ENCODE peak calls at places on chromosomes 11 and 22, in six cellular contexts. J is tibial artery, Q is heart left ventricle, D is kidney, W is OCI-LY7, Z is PC-3. U is an unnamed sample.

GRCh38 chr11:99766816-99767215 is 746.1 kb downstream of the CNTN5 start:
- DNase-seq in D (no peak), W (no peak), Q (no peak), Z (no peak), J (no peak), U (no peak)

GRCh38 chr11:134506046-134506445 is 94.0 kb upstream of the B3GAT1 start:
- DNase-seq in W (no peak), Z (no peak), D (no peak), J (no peak), Q (no peak), U (no peak)

GRCh38 chr11:125214466-125215204 is 50.1 kb downstream of the PKNOX2 start:
- DNase-seq in W (no peak), Z (no peak), D (peak; percentile 73), Q (peak; percentile 61), J (no peak), U (no peak)

GRCh38 chr11:110710520-110711381 is 1.5 kb downstream of the ARHGAP20 start:
- DNase-seq in Z (no peak), W (no peak), J (peak; percentile 73), Q (peak; percentile 20), D (peak; percentile 69), U (peak; percentile 76)

GRCh38 chr11:17531818-17532131 is 12.4 kb downstream of the USH1C start:
- DNase-seq in J (no peak), D (no peak), Z (no peak), W (no peak), Q (no peak), U (no peak)

GRCh38 chr22:49959782-49960158 is 802 bp upstream of the PIM3 start:
- DNase-seq in Z (peak; percentile 69), W (no peak), J (peak; percentile 79), Q (no peak), D (no peak), U (no peak)

GRCh38 chr11:62883677-62884076 is 3.0 kb downstream of the SLC3A2 start:
- DNase-seq in Z (no peak), Q (no peak), D (no peak), W (no peak), J (no peak), U (no peak)

GRCh38 chr11:97269527-97269926 is 879.7 kb downstream of the JRKL start:
- DNase-seq in Q (no peak), J (no peak), Z (peak; percentile 33), D (no peak), W (no peak), U (no peak)

GRCh38 chr11:70871881-70872280 is 380.5 kb downstream of the SHANK2 start:
- DNase-seq in Z (no peak), W (no peak), Q (no peak), J (no peak), D (peak; percentile 30), U (no peak)

GRCh38 chr11:112852141-112852853 is 108.9 kb upstream of the NCAM1 start:
- DNase-seq in W (no peak), Z (peak; percentile 28), D (no peak), J (no peak), Q (no peak), U (no peak)

GRCh38 chr11:20835561-20835960 is 166.2 kb downstream of the NELL1 start:
- DNase-seq in Q (no peak), Z (no peak), D (no peak), J (no peak), W (no peak), U (no peak)

GRCh38 chr11:56331861-56332491 is 13.9 kb upstream of the OR8K1 start:
- DNase-seq in J (no peak), Z (no peak), W (no peak), Q (no peak), D (peak; percentile 67), U (peak; percentile 68)

GRCh38 chr11:32154275-32154674 is 63.4 kb downstream of the RCN1 start:
- DNase-seq in W (no peak), Z (peak; percentile 51), Q (no peak), D (no peak), J (no peak), U (no peak)

GRCh38 chr11:11279956-11280689 is 72.9 kb downstream of the CSNK2A3 start:
- DNase-seq in Q (no peak), Z (peak; percentile 53), D (no peak), J (no peak), W (peak; percentile 43), U (no peak)

GRCh38 chr11:123653997-123654565 is 343 bp downstream of the SCN3B start:
- DNase-seq in Q (peak; percentile 59), W (no peak), Z (peak; percentile 16), J (no peak), D (peak; percentile 89), U (peak; percentile 86)

GRCh38 chr11:16856022-16856471 is 117.6 kb downstream of the C11orf58 start:
- DNase-seq in Q (peak; percentile 50), Z (no peak), D (no peak), W (no peak), J (no peak), U (no peak)

GRCh38 chr22:45597460-45598192 is 74.0 kb upstream of the ATXN10 start:
- DNase-seq in W (no peak), D (peak; percentile 60), J (no peak), Q (no peak), Z (peak; percentile 22), U (peak; percentile 67)

GRCh38 chr22:44689173-44689572 is 12.8 kb upstream of the PRR5 start:
- DNase-seq in J (no peak), Z (no peak), Q (no peak), D (no peak), W (no peak), U (no peak)

GRCh38 chr11:34266090-34266912 is 91.5 kb downstream of the ABTB2 start:
- DNase-seq in Q (no peak), W (no peak), Z (peak; percentile 78), J (peak; percentile 80), D (no peak), U (no peak)

GRCh38 chr11:67370351-67371076 is 2.9 kb downstream of the CLCF1 start:
- DNase-seq in Z (no peak), J (no peak), D (no peak), Q (no peak), W (no peak), U (no peak)

GRCh38 chr22:44594951-44595350 is 96.9 kb upstream of the RTL6 start:
- DNase-seq in Q (no peak), Z (no peak), W (no peak), J (no peak), D (no peak), U (no peak)

GRCh38 chr11:69899957-69900821 is 81.0 kb upstream of the FGF3 start:
- DNase-seq in Z (peak; percentile 14), Q (no peak), W (no peak), J (no peak), D (peak; percentile 87), U (peak; percentile 75)

GRCh38 chr11:77031599-77031998 is 2.6 kb upstream of the B3GNT6 start:
- DNase-seq in Z (no peak), Q (no peak), W (no peak), J (no peak), D (no peak), U (no peak)

GRCh38 chr22:35892192-35892591 is 136.4 kb downstream of the RBFOX2 start:
- DNase-seq in Z (peak; percentile 54), J (no peak), D (no peak), W (no peak), Q (no peak), U (no peak)
- H3K27ac ChIP-seq in Z (no peak overlapping the region), J (peak overlapping the region; percentile 22), D (no peak overlapping the region), W (peak overlapping the region; percentile 73), Q (peak overlapping the region; percentile 89), U (no peak overlapping the region)

GRCh38 chr11:116413861-116414260 is 358.9 kb downstream of the BUD13 start:
- DNase-seq in Q (no peak), W (no peak), D (no peak), Z (no peak), J (no peak), U (no peak)
- H3K4me1 ChIP-seq in Q (no peaks in the 10 kb centered on the region), W (no peaks in the 10 kb centered on the region), D (no peaks in the 10 kb centered on the region), Z (peaks cover 4% of the 10 kb centered on the region), J (no peaks in the 10 kb centered on the region), U (no peaks in the 10 kb centered on the region)

GRCh38 chr11:63937713-63938480 is 905 bp upstream of the NAA40 start:
- DNase-seq in Z (peak; percentile 51), Q (no peak), D (no peak), J (no peak), W (peak; percentile 78), U (no peak)
- TF ChIP-seq CTCF in Z (no peak), Q (no peak), D (no peak), J (no peak), W (peak; percentile 42), U (no peak)

GRCh38 chr22:36405221-36405631 is 17.5 kb upstream of the MYH9 start:
- DNase-seq in J (no peak), W (peak; percentile 55), Q (no peak), Z (no peak), D (no peak), U (no peak)

GRCh38 chr22:36406721-36407120 is 19.0 kb upstream of the MYH9 start:
- DNase-seq in D (no peak), W (no peak), J (no peak), Z (no peak), Q (no peak), U (no peak)

GRCh38 chr22:36405671-36406070 is 17.9 kb upstream of the MYH9 start:
- DNase-seq in J (peak; percentile 70), Z (peak; percentile 37), D (no peak), Q (peak; percentile 43), W (peak; percentile 88), U (peak; percentile 81)

GRCh38 chr22:36404436-36404835 is 16.7 kb upstream of the MYH9 start:
- DNase-seq in J (no peak), D (no peak), Q (no peak), W (no peak), Z (no peak), U (no peak)

GRCh38 chr22:36406139-36406538 is 18.4 kb upstream of the MYH9 start:
- DNase-seq in J (no peak), D (no peak), Z (no peak), Q (no peak), W (no peak), U (no peak)
- H3K27ac ChIP-seq in J (no peak overlapping the region), D (no peak overlapping the region), Z (no peak overlapping the region), Q (no peak overlapping the region), W (peak overlapping the region; percentile 92), U (peak overlapping the region; percentile 33)

GRCh38 chr11:9681583-9682372 is 17.9 kb downstream of the SWAP70 start:
- DNase-seq in W (peak; percentile 59), D (no peak), J (no peak), Z (no peak), Q (no peak), U (no peak)

GRCh38 chr11:9680028-9680427 is 16.2 kb downstream of the SWAP70 start:
- DNase-seq in Z (no peak), J (no peak), W (no peak), Q (no peak), D (no peak), U (no peak)

GRCh38 chr11:9678576-9678975 is 14.7 kb downstream of the SWAP70 start:
- DNase-seq in Z (no peak), D (no peak), Q (no peak), J (no peak), W (no peak), U (no peak)

GRCh38 chr11:9675691-9676090 is 11.8 kb downstream of the SWAP70 start:
- DNase-seq in Q (no peak), D (no peak), J (no peak), Z (no peak), W (peak; percentile 55), U (no peak)

DNA sequence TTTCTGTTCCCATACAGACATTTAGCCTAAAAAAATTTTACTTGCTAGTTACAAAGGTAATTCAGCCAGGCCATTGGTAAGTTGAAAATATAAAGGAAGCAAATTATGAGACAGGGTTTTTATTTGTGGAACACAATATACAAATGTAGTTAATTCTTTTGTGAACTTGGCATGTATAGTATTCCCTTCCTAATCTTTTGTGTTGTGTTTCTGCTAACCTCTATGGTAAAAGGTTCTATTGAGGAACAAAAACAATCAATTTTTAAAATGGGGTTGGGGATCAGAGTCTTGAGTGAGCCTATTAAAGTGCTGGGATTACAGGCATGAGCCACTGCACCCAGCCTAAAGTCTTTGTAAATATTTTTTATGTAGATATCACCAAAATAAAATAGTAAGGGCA is 14.1 kb downstream of the SWAP70 start:
- DNase-seq in Q (no peak), D (no peak), Z (no peak), J (no peak), W (no peak), U (no peak)
- H3K4me1 ChIP-seq in Q (peaks cover 28% of the 10 kb centered on the region), D (peaks cover 9% of the 10 kb centered on the region), Z (no peaks in the 10 kb centered on the region), J (no peaks in the 10 kb centered on the region), W (peaks cover 96% of the 10 kb centered on the region), U (peaks cover 56% of the 10 kb centered on the region)

U was measured in left lung.